ENCODE peak calls at places on chromosome 11, in seven cellular contexts. E, T, D, I, B, N and P are unnamed samples.

GRCh38 chr11:114441921-114442320 is 2.7 kb downstream of the REXO2 start:
- DNase-seq in E (no peak), T (no peak), D (no peak), I (no peak), B (no peak), N (no peak), P (no peak)

GRCh38 chr11:48141475-48142100 is 75.0 kb upstream of the OR4B1 start:
- DNase-seq in E (no peak), T (no peak), D (no peak), I (no peak), B (no peak), N (no peak), P (no peak)

GRCh38 chr11:1202776-1203504 is 19.9 kb upstream of the MUC5B start:
- DNase-seq in E (peak), T (peak), D (peak), I (no peak), B (no peak), N (peak), P (peak)

GRCh38 chr11:9073826-9074225 is 17.6 kb downstream of the SCUBE2 start:
- DNase-seq in E (no peak), T (no peak), D (no peak), I (no peak), B (no peak), N (no peak), P (no peak)

GRCh38 chr11:11987503-11988022 is 20.9 kb downstream of the DKK3 start:
- DNase-seq in E (peak), T (no peak), D (no peak), I (no peak), B (no peak), N (no peak), P (peak)

GRCh38 chr11:77440678-77441077 is 33.2 kb downstream of the PAK1 start:
- DNase-seq in E (no peak), T (no peak), D (no peak), I (no peak), B (no peak), N (no peak), P (no peak)

GRCh38 chr11:90737328-90738050 is 514.6 kb upstream of the CHORDC1 start:
- DNase-seq in E (no peak), T (no peak), D (no peak), I (no peak), B (no peak), N (no peak), P (peak)

GRCh38 chr11:10387209-10388083 is 67.6 kb upstream of the AMPD3 start:
- DNase-seq in E (no peak), T (no peak), D (no peak), I (no peak), B (no peak), N (no peak), P (no peak)

GRCh38 chr11:86068138-86068861 is 584 bp downstream of the PICALM start:
- DNase-seq in E (peak), T (peak), D (peak), I (no peak), B (peak), N (peak), P (peak)

GRCh38 chr11:123478352-123478986 is 48.4 kb downstream of the GRAMD1B start:
- DNase-seq in E (peak), T (peak), D (peak), I (peak), B (peak), N (peak), P (peak)

GRCh38 chr11:66333896-66334604 is 2.2 kb downstream of the RIN1 start:
- DNase-seq in E (no peak), T (no peak), D (no peak), I (no peak), B (no peak), N (no peak), P (no peak)

GRCh38 chr11:8283510-8284272 is 20.0 kb upstream of the LMO1 start:
- DNase-seq in E (no peak), T (peak), D (peak), I (no peak), B (no peak), N (no peak), P (no peak)

GRCh38 chr11:78344676-78345075 is 72.9 kb downstream of the GAB2 start:
- DNase-seq in E (no peak), T (no peak), D (no peak), I (no peak), B (no peak), N (no peak), P (no peak)

GRCh38 chr11:48154162-48154561 is 62.4 kb upstream of the OR4B1 start:
- DNase-seq in E (no peak), T (no peak), D (no peak), I (no peak), B (no peak), N (no peak), P (peak)

GRCh38 chr11:7858001-7858400 is 61.3 kb upstream of the OR5P2 start:
- DNase-seq in E (no peak), T (no peak), D (no peak), I (no peak), B (no peak), N (no peak), P (no peak)

GRCh38 chr11:110312670-110313069 is 16.3 kb upstream of the RDX start:
- DNase-seq in E (no peak), T (no peak), D (no peak), I (no peak), B (no peak), N (no peak), P (no peak)